ENCODE peak calls at places on chromosomes 4 and X, in five cellular contexts. P is SJSA1, S is BJ, Q is AG09309, U is adipocyte. E is an unnamed sample.
A peak's percentile ranks its signal among the peaks of the same experiment; 100 is the strongest.

GRCh38 chr4:105622269-105622668 is 69.8 kb downstream of the ARHGEF38 start:
- DNase-seq in S (no peak), Q (no peak), P (no peak), U (peak; percentile 5), E (no peak)

GRCh38 chr4:171644430-171645057 is 168.7 kb upstream of the GALNTL6 start:
- DNase-seq in S (no peak), Q (no peak), P (no peak), U (no peak), E (no peak)

GRCh38 chr4:111630705-111631104 is 514.5 kb upstream of the FAM241A start:
- DNase-seq in P (no peak), U (peak; percentile 78), Q (peak; percentile 13), S (no peak), E (no peak)

GRCh38 chrX:123087326-123087725 is 96.8 kb upstream of the GRIA3 start:
- DNase-seq in U (peak; percentile 81), Q (peak; percentile 39), P (no peak), S (peak; percentile 14), E (no peak)

GRCh38 chr4:8314691-8315255 is 45.2 kb downstream of the HTRA3 start:
- DNase-seq in S (no peak), Q (no peak), P (peak; percentile 8), U (no peak), E (no peak)

GRCh38 chrX:65407157-65407626 is 127.4 kb downstream of the LAS1L start:
- DNase-seq in Q (no peak), P (no peak), S (no peak), U (no peak), E (no peak)

GRCh38 chrX:153687121-153688039 is at the start of gene SLC6A8:
- DNase-seq in U (peak; percentile 79), S (no peak), Q (no peak), P (peak; percentile 60), E (peak; percentile 24)

GRCh38 chr4:149371021-149371420 is 444.6 kb downstream of the IQCM start:
- DNase-seq in U (peak; percentile 81), P (no peak), S (peak; percentile 11), Q (peak; percentile 53), E (no peak)

DNA sequence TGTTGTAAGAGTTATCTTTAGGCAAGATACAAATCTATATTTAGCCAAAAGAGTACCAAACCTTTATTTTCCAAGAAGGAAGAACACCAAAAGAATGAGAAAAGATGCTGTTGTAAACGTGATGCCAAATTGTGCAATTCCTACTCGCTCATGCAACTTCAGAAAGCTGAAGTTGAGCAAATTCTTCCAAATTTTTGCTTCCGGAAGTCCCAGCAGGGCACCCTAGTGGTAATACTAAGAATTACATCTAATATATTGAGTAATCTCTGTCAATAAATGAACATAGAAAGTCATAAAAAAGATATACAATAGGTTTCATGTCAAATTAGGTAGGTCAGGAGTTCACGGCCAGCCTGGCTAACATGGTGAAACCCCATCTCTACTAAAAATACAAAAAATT is 36.0 kb upstream of the SMARCAD1 start:
- DNase-seq in S (no peak), U (peak; percentile 11), Q (no peak), P (no peak), E (no peak)
- H3K4me3 ChIP-seq in S (no peak overlapping the region), U (no peak overlapping the region), Q (no peak overlapping the region), P (no peak overlapping the region), E (no peak overlapping the region)

GRCh38 chr4:182554736-182555135 is 311.5 kb downstream of the TENM3 start:
- DNase-seq in U (no peak), P (no peak), S (no peak), Q (peak; percentile 35), E (no peak)
- H3K4me3 ChIP-seq in U (peak overlapping the region; percentile 78), P (peak overlapping the region; percentile 17), S (no peak overlapping the region), Q (peak overlapping the region; percentile 23), E (no peak overlapping the region)

GRCh38 chrX:40832723-40833122 is 97.4 kb upstream of the MED14 start:
- DNase-seq in P (no peak), Q (no peak), U (no peak), S (no peak), E (no peak)
- H3K4me3 ChIP-seq in P (no peak overlapping the region), Q (no peak overlapping the region), U (no peak overlapping the region), S (no peak overlapping the region), E (no peak overlapping the region)

GRCh38 chr4:73742776-73743175 is 2.4 kb downstream of the CXCL8 start:
- DNase-seq in P (no peak), Q (no peak), U (no peak), S (no peak), E (no peak)

GRCh38 chr4:73741140-73741749 is 876 bp downstream of the CXCL8 start:
- DNase-seq in P (no peak), Q (no peak), S (no peak), U (no peak), E (no peak)

GRCh38 chr4:73743825-73744602 is 3.6 kb downstream of the CXCL8 start:
- DNase-seq in Q (no peak), U (no peak), P (no peak), S (no peak), E (no peak)

GRCh38 chr4:73735231-73735630 is 5.1 kb upstream of the CXCL8 start:
- DNase-seq in P (no peak), U (peak; percentile 44), S (no peak), Q (no peak), E (no peak)

DNA sequence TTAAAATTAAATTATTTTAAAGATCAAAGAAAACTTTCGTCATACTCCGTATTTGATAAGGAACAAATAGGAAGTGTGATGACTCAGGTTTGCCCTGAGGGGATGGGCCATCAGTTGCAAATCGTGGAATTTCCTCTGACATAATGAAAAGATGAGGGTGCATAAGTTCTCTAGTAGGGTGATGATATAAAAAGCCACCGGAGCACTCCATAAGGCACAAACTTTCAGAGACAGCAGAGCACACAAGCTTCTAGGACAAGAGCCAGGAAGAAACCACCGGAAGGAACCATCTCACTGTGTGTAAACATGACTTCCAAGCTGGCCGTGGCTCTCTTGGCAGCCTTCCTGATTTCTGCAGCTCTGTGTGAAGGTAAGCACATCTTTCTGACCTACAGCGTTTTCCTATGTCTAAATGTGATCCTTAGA is at the start of gene CXCL8:
- DNase-seq in P (peak; percentile 73), U (peak; percentile 62), Q (peak; percentile 44), S (no peak), E (no peak)
- H3K4me3 ChIP-seq in P (no peak within 1 kb of the TSS), U (peak within 1 kb of the TSS; percentile 35), Q (no peak within 1 kb of the TSS), S (no peak within 1 kb of the TSS), E (no peak within 1 kb of the TSS)

DNA sequence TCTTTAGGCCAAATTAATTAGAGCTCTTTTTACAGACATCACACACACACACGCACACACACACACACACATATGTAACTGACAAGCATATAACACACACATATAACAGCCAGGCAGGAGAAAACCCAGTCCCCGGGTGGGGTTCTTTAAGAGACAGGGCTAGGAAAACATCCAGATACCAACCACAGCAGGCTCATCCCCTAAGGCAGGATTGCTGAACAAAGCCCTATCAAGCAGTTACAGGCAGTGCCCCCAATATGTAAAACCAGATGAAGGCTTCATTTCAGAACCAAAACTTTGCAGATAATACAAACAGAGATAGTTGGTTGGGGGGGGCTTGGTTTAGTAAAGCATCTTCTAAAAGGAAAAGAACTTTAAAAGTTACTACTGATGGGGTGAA is 18.0 kb upstream of the FAM47E start:
- DNase-seq in Q (no peak), P (no peak), S (no peak), U (no peak), E (no peak)
- H3K4me3 ChIP-seq in Q (no peak overlapping the region), P (no peak overlapping the region), S (no peak overlapping the region), U (no peak overlapping the region), E (no peak overlapping the region)

GRCh38 chr4:10091531-10092181 is 24.9 kb downstream of the WDR1 start:
- DNase-seq in Q (no peak), P (no peak), S (no peak), U (no peak), E (no peak)
- H3K4me3 ChIP-seq in Q (no peak overlapping the region), P (no peak overlapping the region), S (no peak overlapping the region), U (no peak overlapping the region), E (no peak overlapping the region)

GRCh38 chrX:46703980-46704379 is 54.9 kb downstream of the SLC9A7 start:
- DNase-seq in U (peak; percentile 11), Q (no peak), S (no peak), P (no peak), E (no peak)
- H3K4me3 ChIP-seq in U (no peak overlapping the region), Q (no peak overlapping the region), S (no peak overlapping the region), P (no peak overlapping the region), E (no peak overlapping the region)

GRCh38 chr4:11650801-11651596 is 222.3 kb upstream of the HS3ST1 start:
- DNase-seq in S (no peak), P (no peak), U (no peak), Q (no peak), E (no peak)

DNA sequence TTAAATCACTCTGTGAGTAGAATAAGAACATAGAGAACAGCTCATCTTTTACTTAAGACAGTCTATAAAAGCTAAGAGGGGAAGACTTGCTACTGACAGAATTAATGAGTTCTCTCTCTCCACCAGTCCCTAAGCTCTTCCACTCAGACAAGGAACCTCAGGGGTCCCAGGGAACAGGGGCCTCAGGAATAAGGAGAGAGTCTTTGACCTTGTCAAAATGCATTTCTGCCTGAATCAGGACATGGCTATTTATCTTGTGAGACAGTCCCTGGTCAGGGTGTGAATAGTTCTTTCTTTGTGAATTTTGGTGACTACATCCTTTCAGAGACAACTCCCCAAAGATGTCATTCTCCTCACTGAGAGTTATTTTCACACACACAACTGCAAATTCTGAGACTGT is 218.7 kb upstream of the HS3ST1 start:
- DNase-seq in U (no peak), S (no peak), P (no peak), Q (no peak), E (no peak)
- H3K4me3 ChIP-seq in U (no peak overlapping the region), S (no peak overlapping the region), P (no peak overlapping the region), Q (no peak overlapping the region), E (no peak overlapping the region)

GRCh38 chrX:80335062-80335830 is 85.0 kb upstream of the TENT5D start:
- DNase-seq in U (no peak), Q (no peak), S (no peak), P (no peak), E (no peak)
- H3K4me3 ChIP-seq in U (peak overlapping the region; percentile 84), Q (no peak overlapping the region), S (peak overlapping the region; percentile 5), P (no peak overlapping the region), E (no peak overlapping the region)

E was measured in effector memory CD4-positive, alpha-beta T cell.